ENCODE peak calls at places on chromosomes 1 and 21, in ten cellular contexts. R is stimulated activated CD4-positive, alpha-beta T cell treated with anti-CD3 and anti-CD28 coated beads, Interleukin-4, amount 100 ng/mL, for 48 hours; K is skeletal muscle cell; Z is NCI-H526; T is T-helper 1 cell; Y is T-helper 17 cell; A is DMS79 treated with DMSO at 0.1 percent for 48 hours; L is activated T-helper 1 cell treated with anti-CD3 and anti-CD28 coated beads, Interleukin-12 subunit alpha, Interleukin-12 subunit beta, Interleukin-2, Interleukin-4 antibody, amounts not matched to agents 30 ng/mL and 10 ng/mL and 1 ng/mL, durations not matched to agents 14 hours and 24 hours and 36 hours; S is iris pigment epithelial cell; G is GM03348. F is an unnamed sample.

GRCh38 chr1:206794294-206794908 is 22.1 kb upstream of the IL10 start:
- DNase-seq in R (no peak), K (no peak), Z (no peak), T (no peak), Y (no peak), A (no peak), L (no peak), S (no peak), G (no peak), F (no peak)

GRCh38 chr1:45493116-45493697 is 2.2 kb upstream of the TESK2 start:
- DNase-seq in R (no peak), K (no peak), Z (peak), T (no peak), Y (peak), A (peak), L (peak), S (peak), G (peak), F (no peak)

GRCh38 chr1:154419620-154420020 is 14.5 kb downstream of the IL6R start:
- DNase-seq in R (no peak), K (peak), Z (no peak), T (no peak), Y (no peak), A (no peak), L (no peak), S (peak), G (peak), F (peak)

GRCh38 chr1:3241236-3241550 is 172.2 kb downstream of the PRDM16 start:
- DNase-seq in R (no peak), K (no peak), Z (no peak), T (no peak), Y (no peak), A (no peak), L (no peak), S (no peak), G (no peak), F (no peak)

GRCh38 chr1:226784081-226785049 is 45.3 kb upstream of the ITPKB start:
- DNase-seq in R (no peak), K (no peak), Z (no peak), T (no peak), Y (no peak), A (no peak), L (no peak), S (no peak), G (no peak), F (no peak)

GRCh38 chr1:201119206-201119814 is 7.1 kb upstream of the CACNA1S start:
- DNase-seq in R (peak), K (no peak), Z (peak), T (no peak), Y (peak), A (no peak), L (no peak), S (peak), G (peak), F (no peak)

GRCh38 chr1:1954831-1955441 is 35.9 kb upstream of the TMEM52 start:
- DNase-seq in R (no peak), K (no peak), Z (peak), T (no peak), Y (no peak), A (no peak), L (no peak), S (no peak), G (no peak), F (no peak)

GRCh38 chr21:32909393-32909792 is 116.3 kb upstream of the OLIG2 start:
- DNase-seq in R (no peak), K (no peak), Z (no peak), T (no peak), Y (no peak), A (no peak), L (no peak), S (no peak), G (no peak), F (no peak)

GRCh38 chr1:25825605-25826004 is 5.9 kb downstream of the MTFR1L start:
- DNase-seq in R (no peak), K (no peak), Z (no peak), T (no peak), Y (no peak), A (no peak), L (no peak), S (no peak), G (no peak), F (no peak)

GRCh38 chr1:171185064-171185463 is at the start of gene FMO2:
- DNase-seq in R (no peak), K (no peak), Z (no peak), T (no peak), Y (no peak), A (no peak), L (no peak), S (no peak), G (no peak), F (no peak)

GRCh38 chr1:187621961-187622360 is 793.2 kb downstream of the PLA2G4A start:
- DNase-seq in R (no peak), K (peak), Z (no peak), T (no peak), Y (no peak), A (no peak), L (no peak), S (peak), G (no peak), F (no peak)

GRCh38 chr1:99728494-99729235 is 37.8 kb downstream of the FRRS1 start:
- DNase-seq in R (no peak), K (no peak), Z (peak), T (no peak), Y (no peak), A (no peak), L (no peak), S (peak), G (no peak), F (no peak)

GRCh38 chr1:204961765-204962419 is 81.1 kb upstream of the CNTN2 start:
- DNase-seq in R (no peak), K (peak), Z (no peak), T (no peak), Y (no peak), A (no peak), L (no peak), S (no peak), G (no peak), F (no peak)

GRCh38 chr1:156104861-156105546 is 9.5 kb upstream of the LMNA start:
- DNase-seq in R (no peak), K (no peak), Z (peak), T (no peak), Y (no peak), A (no peak), L (no peak), S (no peak), G (peak), F (no peak)

GRCh38 chr1:155466996-155467395 is 95.6 kb downstream of the ASH1L start:
- DNase-seq in R (no peak), K (peak), Z (no peak), T (no peak), Y (no peak), A (no peak), L (no peak), S (peak), G (peak), F (peak)

GRCh38 chr1:212368073-212368484 is 46.6 kb downstream of the PACC1 start:
- DNase-seq in R (peak), K (peak), Z (peak), T (no peak), Y (peak), A (no peak), L (peak), S (peak), G (peak), F (peak)

GRCh38 chr1:64515427-64515826 is 45.5 kb downstream of the CACHD1 start:
- DNase-seq in R (no peak), K (peak), Z (no peak), T (no peak), Y (no peak), A (no peak), L (no peak), S (peak), G (peak), F (no peak)

F was measured in kidney epithelial cell.